ENCODE peak calls at places on chromosomes 6 and 20, in five cellular contexts. One of them, this sample, is unnamed.

GRCh38 chr6:163951326-163951725 is 536.8 kb downstream of the QKI start:
- DNase-seq in CD4-positive, alpha-beta T cell: no peak
- DNase-seq in M059J: no peak
- DNase-seq in BE2C: no peak
- DNase-seq in fibroblast of the aortic adventitia: no peak
- DNase-seq in this sample: no peak

GRCh38 chr6:26216015-26216885 is 129.0 kb downstream of the HFE start:
- DNase-seq in M059J: peak
- DNase-seq in BE2C: peak
- DNase-seq in CD4-positive, alpha-beta T cell: peak
- DNase-seq in fibroblast of the aortic adventitia: peak
- DNase-seq in this sample: peak

GRCh38 chr6:156687875-156688549 is 89.2 kb upstream of the ARID1B start:
- DNase-seq in BE2C: peak
- DNase-seq in CD4-positive, alpha-beta T cell: no peak
- DNase-seq in fibroblast of the aortic adventitia: peak
- DNase-seq in M059J: peak
- DNase-seq in this sample: no peak

GRCh38 chr6:34001706-34002645 is 143.9 kb downstream of the GRM4 start:
- DNase-seq in CD4-positive, alpha-beta T cell: no peak
- DNase-seq in fibroblast of the aortic adventitia: no peak
- DNase-seq in BE2C: no peak
- DNase-seq in M059J: no peak
- DNase-seq in this sample: no peak

GRCh38 chr6:35922139-35922554 is 1.2 kb upstream of the SRPK1 start:
- DNase-seq in M059J: no peak
- DNase-seq in fibroblast of the aortic adventitia: no peak
- DNase-seq in BE2C: no peak
- DNase-seq in CD4-positive, alpha-beta T cell: no peak
- DNase-seq in this sample: no peak

GRCh38 chr6:118980063-118980462 is 45.1 kb upstream of the MCM9 start:
- DNase-seq in fibroblast of the aortic adventitia: peak
- DNase-seq in CD4-positive, alpha-beta T cell: no peak
- DNase-seq in BE2C: no peak
- DNase-seq in M059J: no peak
- DNase-seq in this sample: no peak

GRCh38 chr6:1738682-1739081 is 129.0 kb downstream of the FOXC1 start:
- DNase-seq in CD4-positive, alpha-beta T cell: no peak
- DNase-seq in BE2C: no peak
- DNase-seq in M059J: no peak
- DNase-seq in fibroblast of the aortic adventitia: no peak
- DNase-seq in this sample: no peak

GRCh38 chr6:139114741-139115140 is 20.1 kb upstream of the HECA start:
- DNase-seq in M059J: no peak
- DNase-seq in BE2C: no peak
- DNase-seq in fibroblast of the aortic adventitia: no peak
- DNase-seq in CD4-positive, alpha-beta T cell: no peak
- DNase-seq in this sample: no peak

GRCh38 chr6:80268865-80269264 is 162.4 kb downstream of the BCKDHB start:
- DNase-seq in CD4-positive, alpha-beta T cell: no peak
- DNase-seq in M059J: no peak
- DNase-seq in fibroblast of the aortic adventitia: no peak
- DNase-seq in BE2C: no peak
- DNase-seq in this sample: no peak

GRCh38 chr20:45911486-45912343 is at the start of gene PLTP:
- DNase-seq in BE2C: peak
- DNase-seq in M059J: peak
- DNase-seq in CD4-positive, alpha-beta T cell: no peak
- DNase-seq in fibroblast of the aortic adventitia: peak
- DNase-seq in this sample: no peak

GRCh38 chr6:166542580-166542912 is 43.9 kb downstream of the RAMACL start:
- DNase-seq in BE2C: no peak
- DNase-seq in CD4-positive, alpha-beta T cell: no peak
- DNase-seq in fibroblast of the aortic adventitia: no peak
- DNase-seq in M059J: peak
- DNase-seq in this sample: peak

GRCh38 chr6:109252261-109253041 is 129.8 kb downstream of the CD164 start:
- DNase-seq in BE2C: no peak
- DNase-seq in fibroblast of the aortic adventitia: no peak
- DNase-seq in CD4-positive, alpha-beta T cell: no peak
- DNase-seq in M059J: no peak
- DNase-seq in this sample: no peak

GRCh38 chr6:166419717-166420116 is 37.0 kb upstream of the MPC1 start:
- DNase-seq in BE2C: no peak
- DNase-seq in M059J: no peak
- DNase-seq in fibroblast of the aortic adventitia: no peak
- DNase-seq in CD4-positive, alpha-beta T cell: no peak
- DNase-seq in this sample: no peak

GRCh38 chr6:1126036-1126435 is 185.9 kb upstream of the FOXQ1 start:
- DNase-seq in M059J: no peak
- DNase-seq in BE2C: no peak
- DNase-seq in fibroblast of the aortic adventitia: no peak
- DNase-seq in CD4-positive, alpha-beta T cell: no peak
- DNase-seq in this sample: no peak

GRCh38 chr6:142325111-142325510 is 23.3 kb downstream of the ADGRG6 start:
- DNase-seq in BE2C: no peak
- DNase-seq in fibroblast of the aortic adventitia: no peak
- DNase-seq in CD4-positive, alpha-beta T cell: no peak
- DNase-seq in M059J: no peak
- DNase-seq in this sample: no peak

GRCh38 chr6:79927758-79928157 is 19.6 kb downstream of the ELOVL4 start:
- DNase-seq in M059J: no peak
- DNase-seq in BE2C: no peak
- DNase-seq in CD4-positive, alpha-beta T cell: no peak
- DNase-seq in fibroblast of the aortic adventitia: no peak
- DNase-seq in this sample: no peak

GRCh38 chr6:46771556-46771955 is 21.6 kb upstream of the MEP1A start:
- DNase-seq in BE2C: no peak
- DNase-seq in CD4-positive, alpha-beta T cell: no peak
- DNase-seq in M059J: no peak
- DNase-seq in fibroblast of the aortic adventitia: no peak
- DNase-seq in this sample: no peak

GRCh38 chr20:3711418-3712043 is 869 bp downstream of the SIGLEC1 start:
- DNase-seq in M059J: no peak
- DNase-seq in BE2C: no peak
- DNase-seq in CD4-positive, alpha-beta T cell: no peak
- DNase-seq in fibroblast of the aortic adventitia: no peak
- DNase-seq in this sample: no peak

GRCh38 chr20:11207749-11208502 is 534.1 kb upstream of the JAG1 start:
- DNase-seq in BE2C: no peak
- DNase-seq in M059J: peak
- DNase-seq in CD4-positive, alpha-beta T cell: no peak
- DNase-seq in fibroblast of the aortic adventitia: peak
- DNase-seq in this sample: peak

GRCh38 chr6:62285612-62286469 is at the start of gene KHDRBS2:
- DNase-seq in CD4-positive, alpha-beta T cell: no peak
- DNase-seq in fibroblast of the aortic adventitia: no peak
- DNase-seq in BE2C: peak
- DNase-seq in M059J: no peak
- DNase-seq in this sample: no peak

GRCh38 chr20:46955601-46956556 is 61.2 kb downstream of the EYA2 start:
- DNase-seq in fibroblast of the aortic adventitia: peak
- DNase-seq in BE2C: no peak
- DNase-seq in CD4-positive, alpha-beta T cell: no peak
- DNase-seq in M059J: peak
- DNase-seq in this sample: no peak

GRCh38 chr6:152642578-152643375 is 5.6 kb upstream of the SYNE1 start:
- DNase-seq in BE2C: peak
- DNase-seq in M059J: peak
- DNase-seq in CD4-positive, alpha-beta T cell: no peak
- DNase-seq in fibroblast of the aortic adventitia: peak
- DNase-seq in this sample: peak

GRCh38 chr6:75922226-75922625 is 150.2 kb downstream of the IMPG1 start:
- DNase-seq in M059J: peak
- DNase-seq in BE2C: no peak
- DNase-seq in CD4-positive, alpha-beta T cell: no peak
- DNase-seq in fibroblast of the aortic adventitia: no peak
- DNase-seq in this sample: peak

GRCh38 chr6:149934249-149935156 is 7.3 kb upstream of the ULBP2 start:
- DNase-seq in BE2C: peak
- DNase-seq in M059J: peak
- DNase-seq in fibroblast of the aortic adventitia: peak
- DNase-seq in CD4-positive, alpha-beta T cell: peak
- DNase-seq in this sample: peak

GRCh38 chr6:56040271-56040670 is 164.9 kb upstream of the BMP5 start:
- DNase-seq in CD4-positive, alpha-beta T cell: no peak
- DNase-seq in BE2C: no peak
- DNase-seq in fibroblast of the aortic adventitia: peak
- DNase-seq in M059J: peak
- DNase-seq in this sample: no peak

GRCh38 chr6:11785449-11785951 is 6.9 kb upstream of the ADTRP start:
- DNase-seq in CD4-positive, alpha-beta T cell: no peak
- DNase-seq in M059J: peak
- DNase-seq in BE2C: no peak
- DNase-seq in fibroblast of the aortic adventitia: no peak
- DNase-seq in this sample: no peak

GRCh38 chr20:35294293-35294685 is 2.1 kb upstream of the FAM83C start:
- DNase-seq in M059J: no peak
- DNase-seq in CD4-positive, alpha-beta T cell: no peak
- DNase-seq in BE2C: no peak
- DNase-seq in fibroblast of the aortic adventitia: no peak
- DNase-seq in this sample: no peak

GRCh38 chr6:43338243-43338642 is 29.6 kb upstream of the CRIP3 start:
- DNase-seq in CD4-positive, alpha-beta T cell: no peak
- DNase-seq in M059J: no peak
- DNase-seq in BE2C: no peak
- DNase-seq in fibroblast of the aortic adventitia: no peak
- DNase-seq in this sample: no peak

GRCh38 chr6:43738877-43739641 is 31.0 kb upstream of the VEGFA start:
- DNase-seq in CD4-positive, alpha-beta T cell: no peak
- DNase-seq in BE2C: no peak
- DNase-seq in fibroblast of the aortic adventitia: no peak
- DNase-seq in M059J: peak
- DNase-seq in this sample: no peak

GRCh38 chr20:47358672-47359532 is 2.4 kb upstream of the ZMYND8 start:
- DNase-seq in CD4-positive, alpha-beta T cell: no peak
- DNase-seq in fibroblast of the aortic adventitia: peak
- DNase-seq in M059J: peak
- DNase-seq in BE2C: peak
- DNase-seq in this sample: peak

GRCh38 chr20:45279992-45280391 is 25.6 kb upstream of the SLPI start:
- DNase-seq in CD4-positive, alpha-beta T cell: no peak
- DNase-seq in BE2C: no peak
- DNase-seq in M059J: no peak
- DNase-seq in fibroblast of the aortic adventitia: no peak
- DNase-seq in this sample: no peak

GRCh38 chr6:139839506-139840156 is 465.2 kb upstream of the CITED2 start:
- DNase-seq in M059J: peak
- DNase-seq in BE2C: no peak
- DNase-seq in CD4-positive, alpha-beta T cell: no peak
- DNase-seq in fibroblast of the aortic adventitia: peak
- DNase-seq in this sample: no peak

GRCh38 chr6:36121752-36122494 is 8.4 kb upstream of the MAPK13 start:
- DNase-seq in CD4-positive, alpha-beta T cell: no peak
- DNase-seq in BE2C: no peak
- DNase-seq in fibroblast of the aortic adventitia: no peak
- DNase-seq in M059J: no peak
- DNase-seq in this sample: no peak

GRCh38 chr6:144510859-144511258 is 225.7 kb downstream of the UTRN start:
- DNase-seq in BE2C: no peak
- DNase-seq in M059J: no peak
- DNase-seq in fibroblast of the aortic adventitia: no peak
- DNase-seq in CD4-positive, alpha-beta T cell: no peak
- DNase-seq in this sample: no peak

GRCh38 chr20:38049800-38050199 is 16.3 kb downstream of the RPRD1B start:
- DNase-seq in fibroblast of the aortic adventitia: peak
- DNase-seq in BE2C: no peak
- DNase-seq in CD4-positive, alpha-beta T cell: no peak
- DNase-seq in M059J: peak
- DNase-seq in this sample: peak

This sample was measured in A172.